ENCODE peak calls at places on chromosomes 5 and 9, in eight cellular contexts. Y, A, W, E, O, G, L and H are unnamed samples.

GRCh38 chr5:6766558-6767191 is 53.4 kb downstream of the TENT4A start:
- DNase-seq in G (peak), Y (peak), O (peak), A (no peak), W (peak), E (peak), L (peak), H (no peak)

GRCh38 chr9:26261503-26262330 is 583.5 kb upstream of the TUSC1 start:
- DNase-seq in Y (peak), O (no peak), E (peak), W (peak), G (no peak), L (peak), A (no peak), H (no peak)

GRCh38 chr9:93597142-93597706 is 20.8 kb downstream of the PHF2 start:
- DNase-seq in A (no peak), W (no peak), L (no peak), O (no peak), Y (no peak), E (no peak), G (no peak), H (no peak)

GRCh38 chr5:55519001-55519400 is 15.8 kb downstream of the PLPP1 start:
- DNase-seq in W (no peak), E (no peak), Y (no peak), G (no peak), O (no peak), A (no peak), L (no peak), H (no peak)

GRCh38 chr9:34437006-34437925 is 21.1 kb downstream of the FAM219A start:
- DNase-seq in E (peak), L (peak), O (peak), G (peak), A (peak), W (peak), Y (peak), H (peak)

GRCh38 chr5:180602481-180603075 is 11.3 kb upstream of the SCGB3A1 start:
- DNase-seq in O (no peak), E (no peak), Y (no peak), W (no peak), L (no peak), G (no peak), A (no peak), H (no peak)

GRCh38 chr5:97266576-97266975 is 83.5 kb upstream of the RIOK2 start:
- DNase-seq in A (no peak), G (no peak), W (no peak), O (no peak), L (peak), E (no peak), Y (no peak), H (no peak)

GRCh38 chr5:66675369-66675768 is 79.2 kb downstream of the MAST4 start:
- DNase-seq in W (no peak), O (no peak), Y (no peak), G (no peak), L (no peak), A (no peak), E (no peak), H (no peak)

GRCh38 chr5:14853685-14854084 is 17.9 kb downstream of the ANKH start:
- DNase-seq in G (no peak), E (no peak), W (no peak), L (no peak), Y (no peak), O (no peak), A (no peak), H (no peak)

GRCh38 chr5:177419045-177419444 is 7.4 kb upstream of the GRK6 start:
- DNase-seq in A (no peak), E (no peak), L (peak), Y (peak), G (no peak), W (peak), O (no peak), H (no peak)

GRCh38 chr5:180785151-180785781 is 17.3 kb downstream of the MGAT1 start:
- DNase-seq in Y (peak), A (no peak), W (peak), L (peak), E (peak), G (no peak), O (no peak), H (no peak)

GRCh38 chr5:169731221-169731620 is 94.1 kb downstream of the DOCK2 start:
- DNase-seq in G (no peak), L (no peak), A (no peak), Y (no peak), E (no peak), W (no peak), O (no peak), H (no peak)

GRCh38 chr9:98577446-98577845 is 131.3 kb downstream of the GABBR2 start:
- DNase-seq in E (no peak), Y (no peak), A (no peak), W (no peak), G (no peak), O (no peak), L (no peak), H (no peak)